ENCODE peak calls at places on chromosomes 4 and X, in five cellular contexts. One of them, this sample, is unnamed.

GRCh38 chr4:173415885-173416658 is 17.2 kb upstream of the SCRG1 start:
- DNase-seq in lower leg skin: peak
- DNase-seq in lung: peak
- DNase-seq in choroid plexus epithelial cell: no peak
- DNase-seq in hepatocyte: no peak
- DNase-seq in this sample: no peak

GRCh38 chrX:94401426-94401825 is 727.4 kb downstream of the FAM133A start:
- DNase-seq in hepatocyte: peak
- DNase-seq in lung: no peak
- DNase-seq in choroid plexus epithelial cell: no peak
- DNase-seq in lower leg skin: no peak
- DNase-seq in this sample: no peak

GRCh38 chr4:141807073-141807472 is 170.7 kb downstream of the IL15 start:
- DNase-seq in hepatocyte: no peak
- DNase-seq in choroid plexus epithelial cell: peak
- DNase-seq in lower leg skin: no peak
- DNase-seq in lung: no peak
- DNase-seq in this sample: no peak

GRCh38 chrX:28920141-28920540 is 332.9 kb downstream of the IL1RAPL1 start:
- DNase-seq in lung: no peak
- DNase-seq in lower leg skin: no peak
- DNase-seq in choroid plexus epithelial cell: no peak
- DNase-seq in hepatocyte: no peak
- DNase-seq in this sample: no peak

GRCh38 chrX:18748499-18748898 is 41.1 kb downstream of the PPEF1 start:
- DNase-seq in choroid plexus epithelial cell: no peak
- DNase-seq in hepatocyte: no peak
- DNase-seq in lung: no peak
- DNase-seq in lower leg skin: no peak
- DNase-seq in this sample: no peak

GRCh38 chr4:105241456-105241855 is 94.8 kb downstream of the TET2 start:
- DNase-seq in lung: no peak
- DNase-seq in lower leg skin: no peak
- DNase-seq in hepatocyte: no peak
- DNase-seq in choroid plexus epithelial cell: no peak
- DNase-seq in this sample: no peak

GRCh38 chr4:108683479-108683878 is 33.1 kb downstream of the OSTC start:
- DNase-seq in hepatocyte: peak
- DNase-seq in lower leg skin: no peak
- DNase-seq in lung: no peak
- DNase-seq in choroid plexus epithelial cell: peak
- DNase-seq in this sample: peak

GRCh38 chrX:110284159-110284558 is 33.7 kb downstream of the AMMECR1 start:
- DNase-seq in choroid plexus epithelial cell: peak
- DNase-seq in lung: no peak
- DNase-seq in hepatocyte: no peak
- DNase-seq in lower leg skin: no peak
- DNase-seq in this sample: no peak

GRCh38 chr4:38562751-38563198 is 101.2 kb upstream of the KLF3 start:
- DNase-seq in lower leg skin: peak
- DNase-seq in choroid plexus epithelial cell: peak
- DNase-seq in hepatocyte: no peak
- DNase-seq in lung: peak
- DNase-seq in this sample: no peak

GRCh38 chr4:167176723-167177367 is 57.4 kb downstream of the SPOCK3 start:
- DNase-seq in choroid plexus epithelial cell: no peak
- DNase-seq in lower leg skin: no peak
- DNase-seq in hepatocyte: peak
- DNase-seq in lung: no peak
- DNase-seq in this sample: no peak

GRCh38 chr4:107814758-107815552 is 9.8 kb upstream of the SGMS2 start:
- DNase-seq in lung: no peak
- DNase-seq in choroid plexus epithelial cell: no peak
- DNase-seq in lower leg skin: no peak
- DNase-seq in hepatocyte: no peak
- DNase-seq in this sample: no peak

GRCh38 chrX:107398115-107398514 is 51.3 kb upstream of the FRMPD3 start:
- DNase-seq in lung: no peak
- DNase-seq in choroid plexus epithelial cell: no peak
- DNase-seq in hepatocyte: no peak
- DNase-seq in lower leg skin: no peak
- DNase-seq in this sample: peak

GRCh38 chr4:66949424-66949823 is 595.9 kb downstream of the CENPC start:
- DNase-seq in lung: no peak
- DNase-seq in hepatocyte: no peak
- DNase-seq in choroid plexus epithelial cell: no peak
- DNase-seq in lower leg skin: no peak
- DNase-seq in this sample: no peak

GRCh38 chr4:124409044-124409443 is 303.5 kb downstream of the ANKRD50 start:
- DNase-seq in lung: no peak
- DNase-seq in lower leg skin: no peak
- DNase-seq in choroid plexus epithelial cell: peak
- DNase-seq in hepatocyte: no peak
- DNase-seq in this sample: no peak

GRCh38 chrX:74461384-74461783 is 40.1 kb downstream of the SLC16A2 start:
- DNase-seq in choroid plexus epithelial cell: peak
- DNase-seq in lung: no peak
- DNase-seq in hepatocyte: no peak
- DNase-seq in lower leg skin: no peak
- DNase-seq in this sample: no peak

GRCh38 chrX:101407167-101407747 is 468 bp downstream of the GLA start:
- DNase-seq in lung: no peak
- DNase-seq in lower leg skin: no peak
- DNase-seq in choroid plexus epithelial cell: no peak
- DNase-seq in hepatocyte: no peak
- DNase-seq in this sample: no peak

GRCh38 chr4:10080874-10081606 is 35.6 kb downstream of the WDR1 start:
- DNase-seq in lower leg skin: no peak
- DNase-seq in choroid plexus epithelial cell: no peak
- DNase-seq in hepatocyte: no peak
- DNase-seq in lung: no peak
- DNase-seq in this sample: no peak

GRCh38 chr4:55947254-55947882 is 1.4 kb upstream of the CEP135 start:
- DNase-seq in hepatocyte: no peak
- DNase-seq in choroid plexus epithelial cell: peak
- DNase-seq in lung: no peak
- DNase-seq in lower leg skin: no peak
- DNase-seq in this sample: peak

GRCh38 chr4:37970702-37971101 is 10.5 kb downstream of the PTTG2 start:
- DNase-seq in lower leg skin: peak
- DNase-seq in lung: peak
- DNase-seq in hepatocyte: no peak
- DNase-seq in choroid plexus epithelial cell: peak
- DNase-seq in this sample: no peak

GRCh38 chrX:110454336-110454735 is 95.7 kb downstream of the RTL9 start:
- DNase-seq in lower leg skin: no peak
- DNase-seq in choroid plexus epithelial cell: no peak
- DNase-seq in lung: no peak
- DNase-seq in hepatocyte: no peak
- DNase-seq in this sample: no peak

GRCh38 chr4:86250616-86251015 is 109.2 kb downstream of the MAPK10 start:
- DNase-seq in hepatocyte: no peak
- DNase-seq in lower leg skin: no peak
- DNase-seq in choroid plexus epithelial cell: no peak
- DNase-seq in lung: no peak
- DNase-seq in this sample: no peak

GRCh38 chr4:74932832-74933561 is at the start of gene PARM1:
- DNase-seq in lower leg skin: peak
- DNase-seq in lung: peak
- DNase-seq in choroid plexus epithelial cell: peak
- DNase-seq in hepatocyte: peak
- DNase-seq in this sample: peak

GRCh38 chr4:113882668-113883067 is 96.8 kb downstream of the ARSJ start:
- DNase-seq in lung: no peak
- DNase-seq in lower leg skin: no peak
- DNase-seq in choroid plexus epithelial cell: no peak
- DNase-seq in hepatocyte: no peak
- DNase-seq in this sample: no peak

GRCh38 chrX:155127465-155127864 is 56.2 kb downstream of the BRCC3 start:
- DNase-seq in hepatocyte: no peak
- DNase-seq in lower leg skin: no peak
- DNase-seq in lung: no peak
- DNase-seq in choroid plexus epithelial cell: no peak
- DNase-seq in this sample: no peak

GRCh38 chr4:166128452-166128851 is 255.4 kb downstream of the TLL1 start:
- DNase-seq in choroid plexus epithelial cell: peak
- DNase-seq in lung: no peak
- DNase-seq in lower leg skin: no peak
- DNase-seq in hepatocyte: no peak
- DNase-seq in this sample: no peak

GRCh38 chr4:137703225-137703624 is 170.9 kb upstream of the PCDH18 start:
- DNase-seq in choroid plexus epithelial cell: no peak
- DNase-seq in hepatocyte: no peak
- DNase-seq in lower leg skin: no peak
- DNase-seq in lung: no peak
- DNase-seq in this sample: no peak

GRCh38 chr4:121765368-121765705 is 373 bp upstream of the SMIM43 start:
- DNase-seq in choroid plexus epithelial cell: no peak
- DNase-seq in hepatocyte: no peak
- DNase-seq in lung: no peak
- DNase-seq in lower leg skin: no peak
- DNase-seq in this sample: peak

GRCh38 chr4:7189475-7190277 is 2.7 kb upstream of the SORCS2 start:
- DNase-seq in lung: no peak
- DNase-seq in hepatocyte: peak
- DNase-seq in lower leg skin: no peak
- DNase-seq in choroid plexus epithelial cell: no peak
- DNase-seq in this sample: no peak
- TF ChIP-seq CTCF in lung: no peak
- TF ChIP-seq CTCF in hepatocyte: no peak
- TF ChIP-seq CTCF in lower leg skin: no peak
- TF ChIP-seq CTCF in choroid plexus epithelial cell: no peak
- TF ChIP-seq CTCF in this sample: no peak

GRCh38 chr4:160175064-160175643 is 1072.3 kb downstream of the RAPGEF2 start:
- DNase-seq in lung: no peak
- DNase-seq in lower leg skin: no peak
- DNase-seq in hepatocyte: no peak
- DNase-seq in choroid plexus epithelial cell: peak
- DNase-seq in this sample: no peak
- TF ChIP-seq CTCF in lung: no peak
- TF ChIP-seq CTCF in lower leg skin: no peak
- TF ChIP-seq CTCF in hepatocyte: no peak
- TF ChIP-seq CTCF in choroid plexus epithelial cell: no peak
- TF ChIP-seq CTCF in this sample: no peak

DNA sequence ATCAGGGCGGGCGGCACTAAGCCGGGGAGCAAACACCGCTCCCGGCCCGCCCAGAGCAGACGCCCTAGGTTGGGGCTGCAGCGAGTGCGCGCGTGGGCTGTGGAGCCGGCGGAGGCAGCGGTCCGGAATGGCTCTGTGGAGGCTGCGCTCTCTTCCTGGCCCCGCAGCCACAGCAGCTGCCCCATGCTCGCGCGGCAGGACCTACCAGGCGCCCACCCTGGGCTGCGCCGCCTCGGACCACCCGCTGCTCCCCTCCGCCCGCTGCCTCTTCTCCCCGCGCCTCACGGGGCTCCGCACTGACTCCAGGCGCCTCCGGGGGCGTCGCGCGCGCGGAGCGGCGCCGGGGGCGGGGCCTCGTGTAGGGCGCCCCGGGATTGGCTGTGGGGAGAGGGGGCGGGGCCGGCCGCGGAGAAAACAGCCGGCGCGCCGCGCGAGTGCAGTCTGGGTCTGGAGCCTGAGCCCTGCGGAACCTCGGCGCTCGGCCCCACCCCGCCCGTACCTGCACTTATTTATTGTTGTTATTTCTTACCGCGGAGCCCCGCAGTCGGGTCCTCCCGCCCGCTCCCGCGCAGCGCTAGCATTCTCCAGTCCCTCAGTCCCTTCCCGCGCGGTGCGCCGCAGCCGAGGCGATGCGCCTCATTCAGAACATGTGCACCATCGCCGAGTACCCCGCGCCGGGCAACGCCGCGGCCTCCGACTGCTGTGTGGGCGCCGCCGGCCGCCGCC is at the start of gene RASL11B:
- DNase-seq in lower leg skin: peak
- DNase-seq in hepatocyte: peak
- DNase-seq in choroid plexus epithelial cell: peak
- DNase-seq in lung: peak
- DNase-seq in this sample: peak
- TF ChIP-seq CTCF in lower leg skin: no peak
- TF ChIP-seq CTCF in hepatocyte: peak
- TF ChIP-seq CTCF in choroid plexus epithelial cell: no peak
- TF ChIP-seq CTCF in lung: no peak
- TF ChIP-seq CTCF in this sample: no peak

DNA sequence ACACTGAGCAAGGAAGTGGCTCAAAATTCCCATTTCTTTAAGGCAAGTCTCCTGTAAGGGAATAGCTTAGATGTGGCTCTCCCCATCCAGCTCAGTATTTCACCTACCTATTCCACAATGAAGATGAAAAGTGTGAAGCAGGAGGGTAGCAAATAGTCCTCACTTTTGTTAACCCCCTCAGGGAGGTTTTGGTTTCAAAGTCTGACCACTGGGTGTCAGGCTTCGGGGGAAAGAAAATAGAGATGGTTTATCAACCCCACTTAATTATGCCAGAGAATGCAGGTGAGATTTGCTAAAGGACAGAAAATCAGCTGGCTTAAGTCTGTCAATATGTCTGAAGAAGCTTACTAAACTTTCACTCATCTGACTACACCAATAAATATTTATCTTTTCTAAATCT is 69.5 kb downstream of the DHX15 start:
- DNase-seq in lower leg skin: no peak
- DNase-seq in lung: no peak
- DNase-seq in choroid plexus epithelial cell: peak
- DNase-seq in hepatocyte: no peak
- DNase-seq in this sample: peak
- TF ChIP-seq CTCF in lower leg skin: no peak
- TF ChIP-seq CTCF in lung: no peak
- TF ChIP-seq CTCF in choroid plexus epithelial cell: peak
- TF ChIP-seq CTCF in hepatocyte: no peak
- TF ChIP-seq CTCF in this sample: no peak

DNA sequence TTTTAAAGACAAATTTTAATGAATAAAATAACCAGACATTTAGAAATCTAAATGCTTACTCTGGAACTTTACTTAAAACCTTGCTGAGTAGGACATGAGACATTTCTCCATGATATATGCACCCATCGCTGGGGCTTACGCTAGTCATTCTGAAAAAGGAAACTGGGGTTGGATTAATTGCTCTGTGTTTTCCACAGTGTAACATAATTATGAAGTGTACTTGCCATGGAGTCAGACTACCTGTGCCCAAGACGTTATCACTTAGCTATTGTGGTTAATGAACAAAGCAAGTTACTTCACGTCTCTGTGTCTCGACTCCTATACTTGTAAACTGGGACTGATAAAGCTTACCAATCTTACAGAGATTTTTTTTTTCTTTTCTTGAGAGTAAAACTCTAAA is 47.8 kb downstream of the SHISA3 start:
- DNase-seq in hepatocyte: no peak
- DNase-seq in choroid plexus epithelial cell: no peak
- DNase-seq in lower leg skin: no peak
- DNase-seq in lung: no peak
- DNase-seq in this sample: no peak
- TF ChIP-seq CTCF in hepatocyte: no peak
- TF ChIP-seq CTCF in choroid plexus epithelial cell: no peak
- TF ChIP-seq CTCF in lower leg skin: no peak
- TF ChIP-seq CTCF in lung: no peak
- TF ChIP-seq CTCF in this sample: no peak

GRCh38 chr4:163556169-163556568 is 61.7 kb downstream of the TMA16 start:
- DNase-seq in lower leg skin: no peak
- DNase-seq in hepatocyte: no peak
- DNase-seq in lung: no peak
- DNase-seq in choroid plexus epithelial cell: peak
- DNase-seq in this sample: peak
- TF ChIP-seq CTCF in lower leg skin: no peak
- TF ChIP-seq CTCF in hepatocyte: peak
- TF ChIP-seq CTCF in lung: no peak
- TF ChIP-seq CTCF in choroid plexus epithelial cell: peak
- TF ChIP-seq CTCF in this sample: peak

GRCh38 chrX:153870791-153871360 is 15.1 kb downstream of the L1CAM start:
- DNase-seq in lower leg skin: no peak
- DNase-seq in choroid plexus epithelial cell: no peak
- DNase-seq in hepatocyte: no peak
- DNase-seq in lung: no peak
- DNase-seq in this sample: no peak
- TF ChIP-seq CTCF in lower leg skin: no peak
- TF ChIP-seq CTCF in choroid plexus epithelial cell: peak
- TF ChIP-seq CTCF in hepatocyte: no peak
- TF ChIP-seq CTCF in lung: no peak
- TF ChIP-seq CTCF in this sample: no peak

This sample was measured in GM20000.